ENCODE peak calls at places on chromosomes 13 and 19, in nine cellular contexts. One of them, this sample, is unnamed.

GRCh38 chr13:70183041-70183440 is 74.8 kb upstream of the KLHL1 start:
- DNase-seq in activated naive CD8-positive, alpha-beta T cell treated with anti-CD3 and anti-CD28 coated beads for 36 hours: no peak
- DNase-seq in body of pancreas: no peak
- DNase-seq in stimulated activated CD4-positive, alpha-beta T cell treated with anti-CD3 and anti-CD28 coated beads, Interleukin-4, amount 100 ng/mL, for 1 hour: no peak
- DNase-seq in HCEC 1CT: no peak
- DNase-seq in neural crest cell: no peak
- DNase-seq in adrenal gland: no peak
- DNase-seq in immature natural killer cell: no peak
- DNase-seq in posterior vena cava: no peak
- DNase-seq in this sample: no peak

GRCh38 chr19:1079566-1080111 is 12.7 kb downstream of the ARHGAP45 start:
- DNase-seq in activated naive CD8-positive, alpha-beta T cell treated with anti-CD3 and anti-CD28 coated beads for 36 hours: peak; percentile 87
- DNase-seq in body of pancreas: no peak
- DNase-seq in stimulated activated CD4-positive, alpha-beta T cell treated with anti-CD3 and anti-CD28 coated beads, Interleukin-4, amount 100 ng/mL, for 1 hour: peak; percentile 78
- DNase-seq in HCEC 1CT: no peak
- DNase-seq in neural crest cell: no peak
- DNase-seq in adrenal gland: no peak
- DNase-seq in immature natural killer cell: no peak
- DNase-seq in posterior vena cava: peak; percentile 83
- DNase-seq in this sample: peak; percentile 59

GRCh38 chr19:6738726-6739389 is 622 bp upstream of the TRIP10 start:
- DNase-seq in activated naive CD8-positive, alpha-beta T cell treated with anti-CD3 and anti-CD28 coated beads for 36 hours: peak; percentile 52
- DNase-seq in body of pancreas: peak; percentile 47
- DNase-seq in stimulated activated CD4-positive, alpha-beta T cell treated with anti-CD3 and anti-CD28 coated beads, Interleukin-4, amount 100 ng/mL, for 1 hour: peak; percentile 29
- DNase-seq in HCEC 1CT: no peak
- DNase-seq in neural crest cell: no peak
- DNase-seq in adrenal gland: peak; percentile 81
- DNase-seq in immature natural killer cell: no peak
- DNase-seq in posterior vena cava: no peak
- DNase-seq in this sample: no peak

GRCh38 chr13:64305246-64305645 is 2889.6 kb upstream of the PCDH20 start:
- DNase-seq in activated naive CD8-positive, alpha-beta T cell treated with anti-CD3 and anti-CD28 coated beads for 36 hours: no peak
- DNase-seq in body of pancreas: no peak
- DNase-seq in stimulated activated CD4-positive, alpha-beta T cell treated with anti-CD3 and anti-CD28 coated beads, Interleukin-4, amount 100 ng/mL, for 1 hour: no peak
- DNase-seq in HCEC 1CT: no peak
- DNase-seq in neural crest cell: no peak
- DNase-seq in adrenal gland: no peak
- DNase-seq in immature natural killer cell: no peak
- DNase-seq in posterior vena cava: no peak
- DNase-seq in this sample: no peak

GRCh38 chr19:6236310-6237291 is 43.2 kb downstream of the MLLT1 start:
- DNase-seq in activated naive CD8-positive, alpha-beta T cell treated with anti-CD3 and anti-CD28 coated beads for 36 hours: no peak
- DNase-seq in body of pancreas: peak; percentile 99
- DNase-seq in stimulated activated CD4-positive, alpha-beta T cell treated with anti-CD3 and anti-CD28 coated beads, Interleukin-4, amount 100 ng/mL, for 1 hour: no peak
- DNase-seq in HCEC 1CT: no peak
- DNase-seq in neural crest cell: no peak
- DNase-seq in adrenal gland: peak; percentile 82
- DNase-seq in immature natural killer cell: no peak
- DNase-seq in posterior vena cava: no peak
- DNase-seq in this sample: no peak

GRCh38 chr13:59691501-59692066 is 472.1 kb downstream of the DIAPH3 start:
- DNase-seq in activated naive CD8-positive, alpha-beta T cell treated with anti-CD3 and anti-CD28 coated beads for 36 hours: no peak
- DNase-seq in body of pancreas: no peak
- DNase-seq in stimulated activated CD4-positive, alpha-beta T cell treated with anti-CD3 and anti-CD28 coated beads, Interleukin-4, amount 100 ng/mL, for 1 hour: no peak
- DNase-seq in HCEC 1CT: peak; percentile 50
- DNase-seq in neural crest cell: no peak
- DNase-seq in adrenal gland: no peak
- DNase-seq in immature natural killer cell: no peak
- DNase-seq in posterior vena cava: no peak
- DNase-seq in this sample: no peak

GRCh38 chr13:54133721-54134120 is 1105.1 kb downstream of the OLFM4 start:
- DNase-seq in activated naive CD8-positive, alpha-beta T cell treated with anti-CD3 and anti-CD28 coated beads for 36 hours: no peak
- DNase-seq in body of pancreas: no peak
- DNase-seq in stimulated activated CD4-positive, alpha-beta T cell treated with anti-CD3 and anti-CD28 coated beads, Interleukin-4, amount 100 ng/mL, for 1 hour: no peak
- DNase-seq in HCEC 1CT: no peak
- DNase-seq in neural crest cell: no peak
- DNase-seq in adrenal gland: no peak
- DNase-seq in immature natural killer cell: no peak
- DNase-seq in posterior vena cava: no peak
- DNase-seq in this sample: no peak

GRCh38 chr13:94641432-94641941 is 39.8 kb downstream of the GPR180 start:
- DNase-seq in activated naive CD8-positive, alpha-beta T cell treated with anti-CD3 and anti-CD28 coated beads for 36 hours: no peak
- DNase-seq in body of pancreas: no peak
- DNase-seq in stimulated activated CD4-positive, alpha-beta T cell treated with anti-CD3 and anti-CD28 coated beads, Interleukin-4, amount 100 ng/mL, for 1 hour: no peak
- DNase-seq in HCEC 1CT: peak; percentile 92
- DNase-seq in neural crest cell: no peak
- DNase-seq in adrenal gland: no peak
- DNase-seq in immature natural killer cell: no peak
- DNase-seq in posterior vena cava: no peak
- DNase-seq in this sample: no peak

GRCh38 chr19:55112781-55113569 is 4.5 kb downstream of the PPP1R12C start:
- DNase-seq in activated naive CD8-positive, alpha-beta T cell treated with anti-CD3 and anti-CD28 coated beads for 36 hours: no peak
- DNase-seq in body of pancreas: no peak
- DNase-seq in stimulated activated CD4-positive, alpha-beta T cell treated with anti-CD3 and anti-CD28 coated beads, Interleukin-4, amount 100 ng/mL, for 1 hour: no peak
- DNase-seq in HCEC 1CT: no peak
- DNase-seq in neural crest cell: no peak
- DNase-seq in adrenal gland: no peak
- DNase-seq in immature natural killer cell: no peak
- DNase-seq in posterior vena cava: no peak
- DNase-seq in this sample: no peak

GRCh38 chr13:100304241-100304640 is 215.3 kb downstream of the PCCA start:
- DNase-seq in activated naive CD8-positive, alpha-beta T cell treated with anti-CD3 and anti-CD28 coated beads for 36 hours: no peak
- DNase-seq in body of pancreas: no peak
- DNase-seq in stimulated activated CD4-positive, alpha-beta T cell treated with anti-CD3 and anti-CD28 coated beads, Interleukin-4, amount 100 ng/mL, for 1 hour: no peak
- DNase-seq in HCEC 1CT: no peak
- DNase-seq in neural crest cell: no peak
- DNase-seq in adrenal gland: no peak
- DNase-seq in immature natural killer cell: no peak
- DNase-seq in posterior vena cava: no peak
- DNase-seq in this sample: no peak

GRCh38 chr19:10872551-10873107 is 1.3 kb downstream of the CARM1 start:
- DNase-seq in activated naive CD8-positive, alpha-beta T cell treated with anti-CD3 and anti-CD28 coated beads for 36 hours: no peak
- DNase-seq in body of pancreas: no peak
- DNase-seq in stimulated activated CD4-positive, alpha-beta T cell treated with anti-CD3 and anti-CD28 coated beads, Interleukin-4, amount 100 ng/mL, for 1 hour: peak; percentile 50
- DNase-seq in HCEC 1CT: no peak
- DNase-seq in neural crest cell: no peak
- DNase-seq in adrenal gland: no peak
- DNase-seq in immature natural killer cell: no peak
- DNase-seq in posterior vena cava: no peak
- DNase-seq in this sample: no peak

GRCh38 chr13:114131581-114132418 is 623 bp downstream of the RASA3 start:
- DNase-seq in activated naive CD8-positive, alpha-beta T cell treated with anti-CD3 and anti-CD28 coated beads for 36 hours: peak; percentile 57
- DNase-seq in body of pancreas: no peak
- DNase-seq in stimulated activated CD4-positive, alpha-beta T cell treated with anti-CD3 and anti-CD28 coated beads, Interleukin-4, amount 100 ng/mL, for 1 hour: peak; percentile 40
- DNase-seq in HCEC 1CT: peak; percentile 41
- DNase-seq in neural crest cell: no peak
- DNase-seq in adrenal gland: no peak
- DNase-seq in immature natural killer cell: no peak
- DNase-seq in posterior vena cava: peak; percentile 83
- DNase-seq in this sample: peak; percentile 42

GRCh38 chr19:8158411-8159074 is 9.2 kb upstream of the FBN3 start:
- DNase-seq in activated naive CD8-positive, alpha-beta T cell treated with anti-CD3 and anti-CD28 coated beads for 36 hours: peak; percentile 22
- DNase-seq in body of pancreas: peak; percentile 75
- DNase-seq in stimulated activated CD4-positive, alpha-beta T cell treated with anti-CD3 and anti-CD28 coated beads, Interleukin-4, amount 100 ng/mL, for 1 hour: peak; percentile 17
- DNase-seq in HCEC 1CT: peak; percentile 66
- DNase-seq in neural crest cell: peak; percentile 45
- DNase-seq in adrenal gland: peak; percentile 70
- DNase-seq in immature natural killer cell: peak; percentile 74
- DNase-seq in posterior vena cava: no peak
- DNase-seq in this sample: peak; percentile 88

GRCh38 chr19:16566702-16567101 is 5.5 kb downstream of the SLC35E1 start:
- DNase-seq in activated naive CD8-positive, alpha-beta T cell treated with anti-CD3 and anti-CD28 coated beads for 36 hours: no peak
- DNase-seq in body of pancreas: no peak
- DNase-seq in stimulated activated CD4-positive, alpha-beta T cell treated with anti-CD3 and anti-CD28 coated beads, Interleukin-4, amount 100 ng/mL, for 1 hour: no peak
- DNase-seq in HCEC 1CT: no peak
- DNase-seq in neural crest cell: no peak
- DNase-seq in adrenal gland: no peak
- DNase-seq in immature natural killer cell: no peak
- DNase-seq in posterior vena cava: no peak
- DNase-seq in this sample: no peak

GRCh38 chr19:31499281-31499680 is 150.0 kb upstream of the TSHZ3 start:
- DNase-seq in activated naive CD8-positive, alpha-beta T cell treated with anti-CD3 and anti-CD28 coated beads for 36 hours: no peak
- DNase-seq in body of pancreas: no peak
- DNase-seq in stimulated activated CD4-positive, alpha-beta T cell treated with anti-CD3 and anti-CD28 coated beads, Interleukin-4, amount 100 ng/mL, for 1 hour: no peak
- DNase-seq in HCEC 1CT: no peak
- DNase-seq in neural crest cell: no peak
- DNase-seq in adrenal gland: no peak
- DNase-seq in immature natural killer cell: no peak
- DNase-seq in posterior vena cava: no peak
- DNase-seq in this sample: no peak

GRCh38 chr19:16778796-16779411 is 50.3 kb upstream of the SIN3B start:
- DNase-seq in activated naive CD8-positive, alpha-beta T cell treated with anti-CD3 and anti-CD28 coated beads for 36 hours: peak; percentile 44
- DNase-seq in body of pancreas: peak; percentile 20
- DNase-seq in stimulated activated CD4-positive, alpha-beta T cell treated with anti-CD3 and anti-CD28 coated beads, Interleukin-4, amount 100 ng/mL, for 1 hour: peak; percentile 31
- DNase-seq in HCEC 1CT: peak; percentile 51
- DNase-seq in neural crest cell: peak; percentile 46
- DNase-seq in adrenal gland: peak; percentile 87
- DNase-seq in immature natural killer cell: peak; percentile 40
- DNase-seq in posterior vena cava: peak; percentile 82
- DNase-seq in this sample: peak; percentile 77

GRCh38 chr19:45275370-45275971 is 24.4 kb downstream of the MARK4 start:
- DNase-seq in activated naive CD8-positive, alpha-beta T cell treated with anti-CD3 and anti-CD28 coated beads for 36 hours: no peak
- DNase-seq in body of pancreas: no peak
- DNase-seq in stimulated activated CD4-positive, alpha-beta T cell treated with anti-CD3 and anti-CD28 coated beads, Interleukin-4, amount 100 ng/mL, for 1 hour: no peak
- DNase-seq in HCEC 1CT: no peak
- DNase-seq in neural crest cell: no peak
- DNase-seq in adrenal gland: no peak
- DNase-seq in immature natural killer cell: no peak
- DNase-seq in posterior vena cava: no peak
- DNase-seq in this sample: no peak

This sample was measured in K562.